ENCODE peak calls at places on chromosomes 13 and 19, in seven cellular contexts. R is NCI-H1436; P is activated CD4-positive, alpha-beta T cell treated with anti-CD3 and anti-CD28 coated beads for 48 hours; L is mesothelial cell of epicardium; J is GM04503; F is nephron progenitor cell; I is hypothalamus. A is an unnamed sample.

GRCh38 chr19:28504139-28504538 is 708.8 kb downstream of the UQCRFS1 start:
- DNase-seq in J (no peak), L (no peak), I (no peak), R (no peak), F (no peak), P (no peak), A (no peak)

GRCh38 chr19:12800873-12801465 is 631 bp downstream of the PRDX2 start:
- DNase-seq in J (no peak), R (no peak), P (no peak), L (no peak), F (peak), I (no peak), A (no peak)

GRCh38 chr13:26759907-26760834 is at the start of gene GPR12:
- DNase-seq in J (no peak), L (no peak), I (no peak), R (no peak), F (peak), P (no peak), A (peak)

GRCh38 chr13:111184685-111185401 is 69.7 kb downstream of the ARHGEF7 start:
- DNase-seq in R (peak), F (no peak), I (no peak), P (peak), J (no peak), L (no peak), A (no peak)

GRCh38 chr19:5738423-5738822 is 18.0 kb downstream of the CATSPERD start:
- DNase-seq in F (no peak), R (no peak), P (no peak), L (no peak), J (no peak), I (no peak), A (no peak)

GRCh38 chr19:38538793-38539528 is 78.8 kb downstream of the MAP4K1 start:
- DNase-seq in F (no peak), L (no peak), R (no peak), I (no peak), J (no peak), P (peak), A (no peak)

GRCh38 chr19:3285647-3286176 is 61.3 kb downstream of the CELF5 start:
- DNase-seq in P (no peak), R (no peak), L (no peak), I (no peak), J (no peak), F (no peak), A (peak)

GRCh38 chr13:93227280-93227905 is 786 bp downstream of the GPC6 start:
- DNase-seq in I (no peak), L (no peak), F (peak), P (no peak), R (peak), J (no peak), A (peak)

GRCh38 chr19:11264452-11265176 is 2.3 kb upstream of the DOCK6 start:
- DNase-seq in J (no peak), P (no peak), L (no peak), I (no peak), F (no peak), R (no peak), A (no peak)

GRCh38 chr13:109312399-109312798 is 474.0 kb downstream of the IRS2 start:
- DNase-seq in F (no peak), R (no peak), I (no peak), P (no peak), L (no peak), J (no peak), A (no peak)

GRCh38 chr19:32407004-32407992 is 1.7 kb downstream of the DPY19L3 start:
- DNase-seq in F (peak), I (no peak), L (no peak), P (no peak), J (no peak), R (no peak), A (peak)

GRCh38 chr19:6861683-6862286 is 25.6 kb upstream of the ADGRE1 start:
- DNase-seq in L (no peak), J (no peak), P (peak), R (no peak), F (no peak), I (no peak), A (no peak)

GRCh38 chr19:9936151-9937000 is at the start of gene OLFM2:
- DNase-seq in R (peak), I (no peak), J (no peak), L (peak), P (peak), F (peak), A (no peak)

GRCh38 chr13:35471466-35472307 is 4.8 kb downstream of the MAB21L1 start:
- DNase-seq in P (no peak), J (no peak), I (no peak), F (peak), R (no peak), L (no peak), A (no peak)

GRCh38 chr13:105960326-105960725 is 575.1 kb downstream of the EFNB2 start:
- DNase-seq in I (no peak), R (no peak), J (no peak), L (no peak), F (no peak), P (no peak), A (no peak)

GRCh38 chr13:39263033-39263432 is 224.8 kb downstream of the NHLRC3 start:
- DNase-seq in I (no peak), L (no peak), F (peak), P (peak), R (peak), J (no peak), A (peak)

GRCh38 chr13:59342396-59342795 is 821.3 kb downstream of the DIAPH3 start:
- DNase-seq in L (no peak), F (no peak), I (no peak), R (no peak), P (no peak), J (no peak), A (no peak)

GRCh38 chr13:106318941-106319411 is 216.5 kb downstream of the EFNB2 start:
- DNase-seq in J (peak), I (no peak), R (no peak), L (no peak), P (no peak), F (no peak), A (no peak)

GRCh38 chr13:51782026-51782710 is 21.8 kb downstream of the DHRS12 start:
- DNase-seq in R (no peak), L (no peak), F (no peak), P (no peak), I (no peak), J (no peak), A (no peak)

GRCh38 chr13:89518289-89519077 is 1829.0 kb upstream of the MIR17HG start:
- DNase-seq in R (no peak), F (no peak), J (no peak), I (no peak), P (no peak), L (no peak), A (no peak)

GRCh38 chr19:16885166-16885565 is 3.6 kb upstream of the F2RL3 start:
- DNase-seq in L (no peak), R (no peak), I (no peak), P (no peak), F (no peak), J (no peak), A (no peak)

GRCh38 chr19:55024111-55024510 is 14.0 kb downstream of the GP6 start:
- DNase-seq in I (no peak), L (no peak), P (no peak), J (no peak), F (no peak), R (no peak), A (no peak)

GRCh38 chr13:75326173-75327131 is 155.5 kb downstream of the TBC1D4 start:
- DNase-seq in P (peak), R (no peak), I (no peak), F (no peak), J (no peak), L (no peak), A (no peak)

GRCh38 chr13:114017966-114018365 is 44.1 kb upstream of the C13orf46 start:
- DNase-seq in I (no peak), L (no peak), J (no peak), P (no peak), F (no peak), R (no peak), A (no peak)

A was measured in NCI-H526 treated with DMSO at 0.1 percent for 48 hours.